ENCODE peak calls at places on chromosomes 1 and 21, in four cellular contexts. S, J, A and Y are unnamed samples.

GRCh38 chr1:43509740-43510375 is 20.8 kb upstream of the PTPRF start:
- DNase-seq in S (no peak), J (no peak), A (no peak), Y (no peak)

GRCh38 chr1:227396539-227397355 is 78.5 kb upstream of the CDC42BPA start:
- DNase-seq in S (peak), J (peak), A (peak), Y (no peak)

GRCh38 chr1:23098463-23099170 is 70.0 kb downstream of the LUZP1 start:
- DNase-seq in S (peak), J (peak), A (peak), Y (peak)

GRCh38 chr1:181595234-181595633 is 111.9 kb downstream of the CACNA1E start:
- DNase-seq in S (no peak), J (no peak), A (no peak), Y (no peak)

GRCh38 chr1:186967659-186968394 is 139.1 kb downstream of the PLA2G4A start:
- DNase-seq in S (no peak), J (no peak), A (no peak), Y (no peak)

GRCh38 chr1:203031467-203031866 is 5.2 kb downstream of the PPFIA4 start:
- DNase-seq in S (no peak), J (no peak), A (peak), Y (no peak)

GRCh38 chr1:206803221-206803730 is 31.0 kb upstream of the IL10 start:
- DNase-seq in S (no peak), J (no peak), A (no peak), Y (no peak)

GRCh38 chr1:248421384-248421783 is 18.5 kb downstream of the OR2T1 start:
- DNase-seq in S (no peak), J (no peak), A (no peak), Y (no peak)

GRCh38 chr1:169892819-169893644 is 664 bp downstream of the SCYL3 start:
- DNase-seq in S (no peak), J (no peak), A (no peak), Y (no peak)

GRCh38 chr1:245566952-245567351 is 412.2 kb downstream of the KIF26B start:
- DNase-seq in S (no peak), J (no peak), A (no peak), Y (no peak)

GRCh38 chr1:212917858-212918257 is 32.5 kb upstream of the VASH2 start:
- DNase-seq in S (no peak), J (no peak), A (no peak), Y (no peak)

GRCh38 chr1:173245892-173246291 is 38.8 kb upstream of the TNFSF4 start:
- DNase-seq in S (no peak), J (no peak), A (no peak), Y (no peak)

GRCh38 chr1:154221815-154222081 is 993 bp downstream of the UBAP2L start:
- DNase-seq in S (no peak), J (peak), A (no peak), Y (no peak)

GRCh38 chr1:4711191-4711915 is 56.9 kb downstream of the AJAP1 start:
- DNase-seq in S (no peak), J (no peak), A (no peak), Y (no peak)

GRCh38 chr21:17690078-17690494 is 77.4 kb upstream of the BTG3 start:
- DNase-seq in S (no peak), J (no peak), A (no peak), Y (no peak)

GRCh38 chr1:17826165-17826488 is 71.0 kb downstream of the ACTL8 start:
- DNase-seq in S (peak), J (peak), A (peak), Y (no peak)

GRCh38 chr1:184827600-184828368 is 73.1 kb upstream of the EDEM3 start:
- DNase-seq in S (no peak), J (no peak), A (no peak), Y (no peak)
- TF ChIP-seq TCF7L2 in S (no peak), J (no peak), A (no peak), Y (no peak)

GRCh38 chr1:37763791-37764741 is 854 bp downstream of the EPHA10 start:
- DNase-seq in S (no peak), J (peak), A (peak), Y (no peak)
- TF ChIP-seq TCF7L2 in S (no peak), J (no peak), A (no peak), Y (no peak)

GRCh38 chr1:236751935-236752334 is 43.2 kb upstream of the MTR start:
- DNase-seq in S (no peak), J (no peak), A (no peak), Y (no peak)

GRCh38 chr1:236754525-236755210 is 40.4 kb upstream of the MTR start:
- DNase-seq in S (no peak), J (no peak), A (no peak), Y (no peak)

GRCh38 chr1:236751385-236751784 is 43.7 kb upstream of the MTR start:
- DNase-seq in S (no peak), J (no peak), A (no peak), Y (no peak)

GRCh38 chr1:236753964-236754363 is 41.1 kb upstream of the MTR start:
- DNase-seq in S (no peak), J (no peak), A (peak), Y (no peak)

GRCh38 chr1:236753554-236753953 is 41.5 kb upstream of the MTR start:
- DNase-seq in S (peak), J (peak), A (peak), Y (no peak)
- TF ChIP-seq TCF7L2 in S (no peak), J (no peak), A (no peak), Y (no peak)

DNA sequence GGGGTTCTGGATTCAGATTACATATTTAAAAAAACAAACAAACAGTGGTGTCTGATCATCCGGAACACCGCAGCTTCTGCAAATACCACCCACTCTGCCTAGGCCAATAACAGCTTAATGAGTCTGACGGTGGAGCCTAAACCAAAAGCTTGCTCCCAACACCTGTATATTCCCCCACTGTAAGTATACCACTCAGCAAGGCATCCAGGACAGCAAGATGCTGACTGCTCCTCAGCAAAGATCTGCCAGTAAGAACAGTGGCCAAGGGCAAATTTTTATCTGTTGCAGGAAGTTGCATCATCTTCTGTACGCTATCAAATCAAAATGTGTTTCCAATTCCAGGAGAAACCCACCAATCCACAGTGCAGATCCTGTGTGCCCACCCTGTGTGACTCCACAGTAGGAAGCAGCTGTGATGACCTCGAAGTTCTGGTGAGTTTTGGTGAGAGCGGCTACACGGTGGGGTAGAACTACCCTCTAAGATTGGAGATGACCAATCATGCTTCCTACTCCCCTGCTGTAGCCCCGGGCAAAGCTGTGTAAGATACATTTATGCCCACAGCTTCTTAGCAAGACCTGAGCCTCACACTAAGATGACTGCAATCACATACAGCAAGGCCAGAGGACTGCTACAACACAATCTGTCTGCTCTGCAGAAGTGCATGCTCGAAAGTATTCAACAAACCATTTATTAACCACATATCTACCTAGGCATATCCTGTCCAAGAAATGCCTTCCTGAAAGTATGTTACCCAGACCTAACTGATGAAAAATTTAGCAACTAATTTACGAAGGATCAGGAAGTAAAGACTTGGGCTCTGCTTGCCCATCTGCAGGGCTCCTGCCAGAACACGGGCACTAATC is 30.5 kb downstream of the SIPA1L2 start:
- DNase-seq in S (no peak), J (no peak), A (no peak), Y (no peak)
- TF ChIP-seq TCF7L2 in S (no peak), J (no peak), A (no peak), Y (no peak)

DNA sequence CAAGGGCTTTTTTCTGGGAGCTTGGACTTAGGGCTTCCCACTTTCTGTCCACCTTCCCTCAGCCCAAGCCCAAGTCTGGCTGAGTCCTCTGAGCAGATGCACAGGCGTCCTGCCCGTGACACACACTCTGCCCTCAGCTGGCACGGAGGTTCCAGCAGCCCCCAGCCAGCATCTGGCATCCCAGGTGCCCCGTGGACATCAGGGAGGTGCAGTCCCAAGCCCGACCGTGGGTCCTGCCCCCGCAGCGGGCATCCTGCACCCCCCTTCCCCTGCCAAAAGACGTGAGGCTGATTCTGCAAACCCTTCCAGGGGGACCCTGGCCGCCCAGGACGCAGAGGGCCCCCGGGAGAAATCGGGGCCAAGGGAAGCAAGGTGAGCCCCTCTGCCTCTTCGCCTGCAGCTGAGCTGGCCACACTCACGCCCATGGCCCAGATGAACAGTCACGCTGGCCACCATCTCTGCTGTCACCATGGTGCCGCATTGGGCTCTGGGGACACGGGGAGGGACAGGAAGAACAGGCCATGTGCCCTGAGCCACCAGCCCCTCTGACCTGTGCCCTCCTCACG is 20.5 kb downstream of the COL6A2 start:
- DNase-seq in S (no peak), J (no peak), A (no peak), Y (no peak)
- TF ChIP-seq TCF7L2 in S (no peak), J (no peak), A (no peak), Y (no peak)

GRCh38 chr21:34630536-34631143 is 15.7 kb upstream of the RCAN1 start:
- DNase-seq in S (peak), J (peak), A (peak), Y (peak)
- TF ChIP-seq TCF7L2 in S (no peak), J (no peak), A (no peak), Y (no peak)